ENCODE peak calls at places on chromosome 20, in eight cellular contexts. J is foreskin fibroblast; L is CD8-positive, alpha-beta T cell; T is fibroblast of the aortic adventitia; V is GM06990; P is fibroblast of mammary gland; Z is endothelial cell; D is left lung. S is an unnamed sample.

GRCh38 chr20:58682656-58683055 is 9.9 kb upstream of the NPEPL1 start:
- DNase-seq in P (peak; percentile 39), L (no peak), D (no peak), V (no peak), T (no peak), Z (no peak), J (no peak), S (no peak)

GRCh38 chr20:20160513-20160912 is 108.2 kb downstream of the CFAP61 start:
- DNase-seq in D (no peak), T (no peak), J (no peak), V (no peak), Z (no peak), P (no peak), L (no peak), S (no peak)

GRCh38 chr20:40997116-40997515 is 31.5 kb upstream of the TOP1 start:
- DNase-seq in V (no peak), D (no peak), Z (no peak), J (no peak), P (no peak), T (no peak), L (no peak), S (no peak)

GRCh38 chr20:43389839-43390626 is 67.7 kb upstream of the SRSF6 start:
- DNase-seq in Z (peak; percentile 11), P (no peak), T (no peak), J (no peak), V (no peak), D (no peak), L (no peak), S (no peak)

GRCh38 chr20:57844626-57845596 is 135.1 kb upstream of the PMEPA1 start:
- DNase-seq in Z (no peak), J (no peak), P (no peak), D (no peak), L (no peak), V (no peak), T (no peak), S (peak; percentile 63)

GRCh38 chr20:32523613-32524218 is 61.4 kb downstream of the NOL4L start:
- DNase-seq in L (no peak), P (no peak), J (no peak), Z (no peak), T (no peak), D (peak; percentile 36), V (no peak), S (no peak)

GRCh38 chr20:43241057-43241702 is 51.5 kb upstream of the PTPRT start:
- DNase-seq in Z (no peak), J (no peak), D (no peak), L (no peak), T (no peak), V (no peak), P (no peak), S (no peak)

GRCh38 chr20:25675161-25675560 is 21.5 kb downstream of the ZNF337 start:
- DNase-seq in T (peak; percentile 18), Z (no peak), L (no peak), P (peak; percentile 33), J (peak; percentile 28), V (no peak), D (no peak), S (no peak)

GRCh38 chr20:38645980-38646858 is 44.6 kb downstream of the ARHGAP40 start:
- DNase-seq in P (peak; percentile 61), T (peak; percentile 57), D (peak; percentile 95), L (peak; percentile 91), J (peak; percentile 85), Z (peak; percentile 92), V (peak; percentile 85), S (peak; percentile 90)

GRCh38 chr20:16816192-16816591 is 68.0 kb downstream of the OTOR start:
- DNase-seq in Z (no peak), L (no peak), T (no peak), P (no peak), J (no peak), D (no peak), V (no peak), S (no peak)

GRCh38 chr20:13101276-13101675 is 92.5 kb downstream of the SPTLC3 start:
- DNase-seq in J (peak; percentile 14), T (no peak), L (no peak), Z (no peak), D (no peak), V (no peak), P (no peak), S (no peak)

GRCh38 chr20:58703765-58704331 is 11.2 kb downstream of the NPEPL1 start:
- DNase-seq in T (no peak), P (no peak), Z (no peak), L (no peak), D (peak; percentile 16), V (no peak), J (no peak), S (no peak)

GRCh38 chr20:63735859-63736718 is at the start of gene LIME1:
- DNase-seq in T (no peak), J (no peak), L (peak; percentile 70), Z (no peak), V (peak; percentile 85), P (no peak), D (peak; percentile 81), S (no peak)

GRCh38 chr20:15287331-15287730 is 949.9 kb upstream of the FLRT3 start:
- DNase-seq in Z (no peak), L (no peak), P (no peak), T (no peak), J (no peak), V (no peak), D (no peak), S (no peak)

GRCh38 chr20:363319-364078 is 16.6 kb downstream of the NRSN2 start:
- DNase-seq in D (no peak), V (no peak), T (no peak), Z (no peak), J (peak; percentile 53), P (no peak), L (no peak), S (no peak)

GRCh38 chr20:11350126-11351005 is 567.3 kb upstream of the BTBD3 start:
- DNase-seq in Z (no peak), T (peak; percentile 86), P (peak; percentile 76), L (no peak), J (peak; percentile 77), V (no peak), D (no peak), S (no peak)
- TF ChIP-seq CTCF in Z (no peak), T (no peak), P (no peak), L (no peak), J (no peak), V (no peak), D (no peak), S (no peak)

GRCh38 chr20:47452736-47453161 is 48.9 kb upstream of the NCOA3 start:
- DNase-seq in P (no peak), T (no peak), D (no peak), L (no peak), Z (no peak), J (no peak), V (no peak), S (no peak)

GRCh38 chr20:47456041-47456537 is 45.6 kb upstream of the NCOA3 start:
- DNase-seq in J (no peak), L (no peak), P (no peak), T (no peak), Z (no peak), D (no peak), V (no peak), S (no peak)

GRCh38 chr20:47453167-47453782 is 48.4 kb upstream of the NCOA3 start:
- DNase-seq in P (peak; percentile 96), D (no peak), L (no peak), Z (no peak), V (peak; percentile 79), J (peak; percentile 97), T (peak; percentile 88), S (no peak)

GRCh38 chr20:47455133-47456040 is 46.3 kb upstream of the NCOA3 start:
- DNase-seq in V (no peak), J (peak; percentile 32), L (no peak), T (no peak), D (no peak), P (no peak), Z (no peak), S (no peak)

GRCh38 chr20:47454298-47455132 is 47.2 kb upstream of the NCOA3 start:
- DNase-seq in P (no peak), Z (no peak), L (no peak), V (no peak), T (no peak), D (no peak), J (no peak), S (no peak)
- TF ChIP-seq CTCF in P (no peak), Z (no peak), L (no peak), V (no peak), T (no peak), D (no peak), J (no peak), S (no peak)

GRCh38 chr20:34676642-34677373 is at the start of gene PIGU:
- DNase-seq in L (peak; percentile 94), V (peak; percentile 99), T (peak; percentile 88), P (peak; percentile 89), Z (peak; percentile 96), D (peak; percentile 99), J (peak; percentile 99), S (peak; percentile 100)
- TF ChIP-seq CTCF in L (no peak), V (no peak), T (peak; percentile 8), P (no peak), Z (no peak), D (peak; percentile 43), J (no peak), S (peak; percentile 63)

GRCh38 chr20:59708326-59708725 is 104.0 kb downstream of the PHACTR3 start:
- DNase-seq in P (no peak), V (no peak), Z (no peak), J (no peak), L (no peak), D (no peak), T (no peak), S (no peak)

GRCh38 chr20:59703046-59703445 is 98.7 kb downstream of the PHACTR3 start:
- DNase-seq in Z (no peak), J (no peak), L (no peak), V (no peak), P (no peak), T (no peak), D (no peak), S (no peak)

GRCh38 chr20:59709636-59710035 is 105.3 kb downstream of the PHACTR3 start:
- DNase-seq in P (no peak), T (no peak), L (no peak), J (no peak), V (no peak), D (no peak), Z (no peak), S (no peak)

GRCh38 chr20:59706106-59706693 is 101.9 kb downstream of the PHACTR3 start:
- DNase-seq in L (no peak), Z (no peak), D (no peak), J (no peak), V (no peak), T (no peak), P (no peak), S (no peak)

DNA sequence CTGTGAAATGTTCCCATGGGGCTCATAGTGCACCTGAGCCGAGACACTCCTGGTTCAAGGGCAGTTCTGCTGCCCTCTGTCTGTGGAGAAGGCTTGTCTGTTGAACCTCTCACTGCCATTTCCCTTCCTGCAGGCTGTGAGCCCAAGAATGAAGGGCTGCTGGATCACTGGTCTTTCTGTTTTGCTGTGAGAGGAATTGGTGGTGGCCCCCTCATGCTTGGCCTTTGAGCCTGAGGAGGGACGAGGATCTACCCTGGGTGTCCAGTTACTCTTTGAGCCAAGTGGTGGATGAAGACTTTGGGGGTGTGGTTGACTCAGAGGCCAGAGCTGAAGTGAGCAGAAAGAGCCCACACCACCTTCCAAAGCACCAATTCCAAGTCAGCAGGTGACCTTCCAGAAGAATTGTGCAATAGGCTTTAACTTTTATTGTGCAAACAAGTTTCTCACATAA is 101.3 kb downstream of the PHACTR3 start:
- DNase-seq in V (no peak), L (no peak), T (no peak), P (no peak), J (no peak), Z (no peak), D (no peak), S (peak; percentile 32)
- TF ChIP-seq CTCF in V (no peak), L (no peak), T (no peak), P (no peak), J (no peak), Z (no peak), D (no peak), S (no peak)

S was measured in type B pancreatic cell.